ENCODE peak calls at places on chromosomes 7 and 10, in eight cellular contexts. U is heart right ventricle; A is CD8-positive, alpha-beta memory T cell; P is mesendoderm; V is HCT116; I is ovary; T is HepG2; H is cardiac muscle cell. X is an unnamed sample.

GRCh38 chr7:135717686-135718085 is 10.3 kb downstream of the SLC13A4 start:
- DNase-seq in U (no peak), A (no peak), P (no peak), V (no peak), I (no peak), T (no peak), H (no peak), X (no peak)

GRCh38 chr10:32961892-32962369 is 3.9 kb upstream of the ITGB1 start:
- DNase-seq in U (peak; percentile 33), A (no peak), P (peak; percentile 79), V (peak; percentile 69), I (no peak), T (peak; percentile 57), H (peak; percentile 33), X (no peak)

GRCh38 chr7:22729180-22729579 is 2.2 kb downstream of the IL6 start:
- DNase-seq in U (no peak), A (no peak), P (no peak), V (no peak), I (no peak), T (no peak), H (no peak), X (no peak)

GRCh38 chr10:76453997-76454396 is 1022.6 kb downstream of the LRMDA start:
- DNase-seq in U (no peak), A (no peak), P (no peak), V (no peak), I (no peak), T (no peak), H (no peak), X (no peak)

GRCh38 chr10:122878799-122879338 is 512 bp downstream of the FAM24B start:
- DNase-seq in U (no peak), A (no peak), P (no peak), V (no peak), I (no peak), T (peak; percentile 25), H (no peak), X (no peak)

GRCh38 chr10:131758062-131758941 is 142.5 kb upstream of the PPP2R2D start:
- DNase-seq in U (no peak), A (no peak), P (no peak), V (no peak), I (no peak), T (no peak), H (no peak), X (no peak)

GRCh38 chr7:132655071-132655761 is 78.9 kb upstream of the PLXNA4 start:
- DNase-seq in U (peak; percentile 34), A (no peak), P (peak; percentile 85), V (no peak), I (no peak), T (no peak), H (peak; percentile 12), X (peak; percentile 46)

GRCh38 chr10:119542357-119542989 is at the start of gene RGS10:
- DNase-seq in U (peak; percentile 60), A (peak; percentile 65), P (peak; percentile 63), V (peak; percentile 56), I (peak; percentile 68), T (no peak), H (peak; percentile 17), X (peak; percentile 69)

GRCh38 chr7:111459065-111459756 is 103.1 kb downstream of the IMMP2L start:
- DNase-seq in U (no peak), A (no peak), P (no peak), V (no peak), I (no peak), T (no peak), H (no peak), X (no peak)

GRCh38 chr7:131016230-131016629 is 282.2 kb upstream of the KLF14 start:
- DNase-seq in U (no peak), A (no peak), P (no peak), V (no peak), I (no peak), T (peak; percentile 44), H (no peak), X (no peak)

DNA sequence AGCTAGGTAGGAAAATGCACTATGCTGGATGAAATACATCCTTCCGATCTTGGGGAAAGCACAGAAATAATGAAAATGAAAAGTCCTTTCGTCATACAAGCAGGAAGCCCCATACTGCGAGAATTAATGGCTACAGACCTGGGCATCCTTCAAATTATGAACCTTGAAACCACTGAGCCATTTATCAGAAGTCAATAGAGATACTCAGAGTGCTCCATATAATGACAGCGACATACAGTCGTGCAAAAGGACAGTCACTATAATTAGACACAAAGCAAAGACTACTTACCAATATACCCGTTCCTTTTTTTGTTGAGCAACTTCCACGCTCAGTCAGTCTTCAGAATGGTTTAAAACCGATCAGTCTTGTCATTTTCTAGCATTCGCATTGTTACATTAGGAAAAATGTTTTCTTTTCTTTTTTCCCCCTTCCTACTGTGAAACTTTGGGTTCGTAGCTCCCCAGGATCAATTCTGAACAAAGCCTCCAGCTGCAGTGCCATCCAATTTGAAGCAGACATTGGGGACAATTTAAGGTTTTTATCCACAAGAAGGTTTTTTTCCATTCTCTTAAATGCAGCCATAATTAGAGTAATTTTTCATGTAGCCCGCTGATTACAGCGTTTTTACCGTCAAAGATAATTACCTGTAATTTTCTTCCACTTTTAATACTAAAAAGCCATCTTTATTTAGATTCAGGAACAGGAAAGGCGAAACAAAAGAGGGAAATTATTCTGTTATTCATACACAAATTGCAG is 6.4 kb downstream of the DLX6 start:
- DNase-seq in U (no peak), A (no peak), P (no peak), V (no peak), I (no peak), T (no peak), H (no peak), X (no peak)
- H3K27me3 ChIP-seq in U (peaks cover 99% of the 10 kb centered on the region), A (peaks cover 75% of the 10 kb centered on the region), P (peaks cover 66% of the 10 kb centered on the region), V (peaks cover 68% of the 10 kb centered on the region), I (no peaks in the 10 kb centered on the region), T (no peaks in the 10 kb centered on the region), H (peaks cover 100% of the 10 kb centered on the region), X (peaks cover 23% of the 10 kb centered on the region)

GRCh38 chr10:60389413-60390009 is at the start of gene ANK3:
- DNase-seq in U (no peak), A (no peak), P (peak; percentile 64), V (no peak), I (no peak), T (no peak), H (peak; percentile 8), X (no peak)

GRCh38 chr10:60387531-60387930 is 2.1 kb downstream of the ANK3 start:
- DNase-seq in U (no peak), A (no peak), P (no peak), V (no peak), I (no peak), T (no peak), H (no peak), X (no peak)

GRCh38 chr10:60388116-60388515 is 1.6 kb downstream of the ANK3 start:
- DNase-seq in U (no peak), A (no peak), P (no peak), V (no peak), I (no peak), T (no peak), H (no peak), X (no peak)

GRCh38 chr10:60388709-60389241 is 900 bp downstream of the ANK3 start:
- DNase-seq in U (no peak), A (no peak), P (peak; percentile 21), V (no peak), I (no peak), T (no peak), H (peak; percentile 15), X (no peak)

DNA sequence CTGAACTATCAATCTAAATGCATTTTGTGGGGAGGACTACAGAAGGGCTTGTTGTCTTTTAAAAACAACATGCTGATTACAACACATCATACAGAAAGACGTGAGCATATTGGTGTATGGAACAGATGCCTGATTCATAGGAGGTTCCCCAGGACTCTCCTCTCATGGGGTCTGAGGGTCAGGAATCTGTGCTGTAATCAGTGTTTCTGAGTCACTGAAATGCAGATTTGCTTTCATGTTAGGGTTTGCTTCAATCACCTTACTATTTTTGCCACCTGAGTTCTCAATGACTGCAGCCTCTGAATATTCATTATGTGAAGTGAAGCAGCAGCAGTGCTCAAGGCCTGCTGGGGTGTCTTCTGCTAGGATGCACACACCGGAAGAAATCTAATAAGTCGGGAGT is 550 bp upstream of the ANK3 start:
- DNase-seq in U (no peak), A (no peak), P (peak; percentile 51), V (no peak), I (no peak), T (no peak), H (no peak), X (no peak)
- H3K27ac ChIP-seq in U (no peak overlapping the region), A (no peak overlapping the region), P (no peak overlapping the region), V (no peak overlapping the region), I (no peak overlapping the region), T (no peak overlapping the region), H (no peak overlapping the region), X (no peak overlapping the region)

GRCh38 chr7:143248781-143249354 is 14.4 kb upstream of the GSTK1 start:
- DNase-seq in U (no peak), A (no peak), P (no peak), V (no peak), I (no peak), T (peak; percentile 78), H (no peak), X (no peak)
- H3K4me1 ChIP-seq in U (peaks cover 72% of the 10 kb centered on the region), A (peaks cover 72% of the 10 kb centered on the region), P (no peaks in the 10 kb centered on the region), V (no peaks in the 10 kb centered on the region), I (no peaks in the 10 kb centered on the region), T (peaks cover 22% of the 10 kb centered on the region), H (no peaks in the 10 kb centered on the region), X (no peaks in the 10 kb centered on the region)

GRCh38 chr7:8441602-8442294 is 8.3 kb downstream of the NXPH1 start:
- DNase-seq in U (no peak), A (no peak), P (peak; percentile 8), V (no peak), I (no peak), T (no peak), H (no peak), X (no peak)

GRCh38 chr7:8442814-8443304 is 9.4 kb downstream of the NXPH1 start:
- DNase-seq in U (peak; percentile 39), A (no peak), P (peak; percentile 87), V (no peak), I (no peak), T (no peak), H (peak; percentile 95), X (peak; percentile 43)

GRCh38 chr7:8442295-8442813 is 8.9 kb downstream of the NXPH1 start:
- DNase-seq in U (no peak), A (no peak), P (peak; percentile 9), V (no peak), I (no peak), T (no peak), H (no peak), X (no peak)

GRCh38 chr7:8441106-8441590 is 7.7 kb downstream of the NXPH1 start:
- DNase-seq in U (no peak), A (no peak), P (peak; percentile 33), V (no peak), I (no peak), T (no peak), H (no peak), X (no peak)

DNA sequence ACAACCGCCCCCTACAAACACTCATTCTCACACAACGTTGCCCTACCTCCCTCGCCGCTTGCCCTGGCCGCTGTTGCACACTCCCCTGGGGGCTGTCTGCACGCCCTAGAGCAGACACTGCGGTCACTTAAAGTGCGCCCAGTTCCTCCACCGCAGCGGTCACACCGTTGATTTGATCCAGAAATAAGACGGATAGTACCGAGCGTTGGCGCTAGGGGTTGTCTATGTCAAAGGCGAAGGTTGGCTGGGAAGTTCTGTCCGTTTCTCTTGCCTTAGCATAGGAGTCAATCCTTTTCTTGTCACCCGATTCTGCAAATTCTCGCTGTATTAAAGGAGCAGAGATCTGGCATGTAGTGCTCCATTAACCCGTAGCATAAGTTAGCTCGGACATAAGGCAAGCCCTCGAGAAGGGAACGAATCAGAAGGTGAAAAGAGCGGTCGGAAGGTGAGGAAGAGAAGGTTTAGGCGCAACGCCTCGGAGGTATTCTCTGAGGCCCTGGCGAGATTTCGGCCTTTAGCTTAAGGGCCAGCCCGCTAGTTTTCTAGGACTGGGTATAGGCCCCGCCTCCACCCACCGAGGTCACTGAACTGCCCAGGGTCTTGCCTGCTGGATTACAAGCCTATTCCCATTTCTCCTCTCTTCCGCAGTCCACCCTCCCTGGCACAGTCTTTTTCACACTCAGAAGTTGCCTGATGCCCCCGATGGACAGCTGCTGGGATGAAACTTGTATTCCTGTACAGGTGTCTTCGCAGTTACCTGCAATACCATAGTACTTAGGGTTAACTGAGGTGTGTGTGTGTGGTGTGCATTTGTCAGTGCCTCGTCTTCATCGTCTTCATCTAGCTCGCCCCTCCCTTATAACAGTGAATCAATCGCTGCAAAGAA is 10.7 kb downstream of the NXPH1 start:
- DNase-seq in U (no peak), A (no peak), P (peak; percentile 82), V (no peak), I (no peak), T (no peak), H (peak; percentile 69), X (no peak)
- H3K27me3 ChIP-seq in U (peaks cover 75% of the 10 kb centered on the region), A (peaks cover 35% of the 10 kb centered on the region), P (peaks cover 30% of the 10 kb centered on the region), V (no peaks in the 10 kb centered on the region), I (no peaks in the 10 kb centered on the region), T (no peaks in the 10 kb centered on the region), H (peaks cover 71% of the 10 kb centered on the region), X (peaks cover 3% of the 10 kb centered on the region)